ENCODE peak calls at places on chromosome 6, in six cellular contexts. G is upper lobe of left lung, Z is IMR-90, R is ovary, L is GM23248, U is hepatocyte. S is an unnamed sample. For H3K4me1, the result is how much of the 10 kb centered on the place peaks cover.

GRCh38 chr6:70166088-70166958 is 136.6 kb downstream of the COL9A1 start:
- DNase-seq in Z (peak), L (peak), G (peak), U (peak), R (no peak), S (no peak)

GRCh38 chr6:131954775-131955107 is 3.6 kb upstream of the CCN2 start:
- DNase-seq in G (peak), R (peak), Z (peak), U (peak), L (peak), S (peak)

GRCh38 chr6:137155830-137156229 is 17.6 kb downstream of the IL22RA2 start:
- DNase-seq in L (peak), U (no peak), Z (no peak), R (no peak), G (peak), S (no peak)

GRCh38 chr6:129513471-129513870 is 196.5 kb downstream of the ARHGAP18 start:
- DNase-seq in G (no peak), L (peak), R (no peak), Z (peak), U (no peak), S (no peak)

GRCh38 chr6:31933537-31933936 is 6.0 kb downstream of the C2 start:
- DNase-seq in R (no peak), L (no peak), G (no peak), Z (no peak), U (no peak), S (no peak)

GRCh38 chr6:150091466-150091865 is 22.5 kb upstream of the ULBP3 start:
- DNase-seq in R (no peak), L (peak), U (no peak), Z (no peak), G (no peak), S (no peak)

GRCh38 chr6:116500969-116501433 is 10.4 kb upstream of the CALHM5 start:
- DNase-seq in L (peak), R (no peak), Z (peak), G (no peak), U (peak), S (no peak)

GRCh38 chr6:5208039-5208438 is 52.7 kb downstream of the LYRM4 start:
- DNase-seq in L (peak), R (no peak), U (no peak), Z (peak), G (no peak), S (no peak)

GRCh38 chr6:20404641-20405032 is 3.0 kb downstream of the E2F3 start:
- DNase-seq in L (peak), G (peak), U (peak), Z (peak), R (no peak), S (peak)

GRCh38 chr6:153130515-153131036 is 506 bp downstream of the RGS17 start:
- DNase-seq in Z (no peak), U (peak), G (no peak), R (no peak), L (peak), S (peak)

GRCh38 chr6:17719323-17720041 is 12.8 kb upstream of the NUP153 start:
- DNase-seq in R (no peak), U (no peak), L (no peak), G (no peak), Z (no peak), S (no peak)

GRCh38 chr6:43149260-43149659 is 21.8 kb upstream of the SRF start:
- DNase-seq in Z (peak), L (peak), U (no peak), G (no peak), R (no peak), S (peak)

GRCh38 chr6:21505574-21505990 is 88.0 kb upstream of the SOX4 start:
- DNase-seq in G (no peak), L (no peak), Z (no peak), U (no peak), R (no peak), S (no peak)

GRCh38 chr6:159422041-159422984 is 253.1 kb downstream of the FNDC1 start:
- DNase-seq in R (no peak), Z (no peak), L (no peak), G (no peak), U (no peak), S (no peak)

GRCh38 chr6:169232507-169232931 is 21.1 kb downstream of the THBS2 start:
- DNase-seq in R (no peak), U (no peak), L (no peak), Z (no peak), G (no peak), S (no peak)

GRCh38 chr6:15441215-15441868 is 195.5 kb downstream of the JARID2 start:
- DNase-seq in G (no peak), R (peak), U (peak), L (peak), Z (peak), S (no peak)

GRCh38 chr6:125718109-125718508 is 31.3 kb upstream of the HEY2 start:
- DNase-seq in L (no peak), R (no peak), Z (no peak), U (no peak), G (no peak), S (peak)

GRCh38 chr6:152301021-152301805 is 335.9 kb downstream of the SYNE1 start:
- DNase-seq in G (no peak), U (no peak), Z (peak), R (no peak), L (no peak), S (no peak)

GRCh38 chr6:160733045-160733646 is 31.1 kb downstream of the PLG start:
- DNase-seq in Z (peak), L (peak), U (peak), G (no peak), R (peak), S (peak)

GRCh38 chr6:22557007-22557406 is 12.4 kb upstream of the HDGFL1 start:
- DNase-seq in L (no peak), R (no peak), G (no peak), Z (no peak), U (no peak), S (no peak)

GRCh38 chr6:158029668-158030230 is 48.1 kb downstream of the SYNJ2 start:
- DNase-seq in G (peak), U (peak), R (no peak), Z (no peak), L (no peak), S (no peak)

GRCh38 chr6:85298553-85298952 is 151.3 kb upstream of the NT5E start:
- DNase-seq in G (no peak), U (no peak), Z (no peak), L (no peak), R (no peak), S (no peak)

GRCh38 chr6:167296293-167296690 is 5.2 kb downstream of the UNC93A start:
- DNase-seq in U (no peak), G (no peak), Z (no peak), L (no peak), R (no peak), S (peak)

GRCh38 chr6:73694711-73695411 is 1.1 kb upstream of the CD109 start:
- DNase-seq in R (no peak), Z (peak), G (no peak), L (peak), U (no peak), S (peak)

GRCh38 chr6:18997375-18997826 is 610.3 kb downstream of the RNF144B start:
- DNase-seq in U (peak), L (peak), Z (peak), R (no peak), G (no peak), S (peak)

GRCh38 chr6:19804362-19805145 is 32.6 kb upstream of the ID4 start:
- DNase-seq in Z (peak), U (peak), R (peak), G (peak), L (peak), S (peak)

GRCh38 chr6:1372690-1373089 is 16.7 kb upstream of the FOXF2 start:
- DNase-seq in U (no peak), L (no peak), R (no peak), Z (no peak), G (no peak), S (no peak)

GRCh38 chr6:169960531-169960890 is 209.1 kb downstream of the ERMARD start:
- DNase-seq in U (no peak), G (peak), Z (no peak), R (no peak), L (no peak), S (peak)

GRCh38 chr6:162620067-162620466 is 107.5 kb downstream of the PRKN start:
- DNase-seq in R (no peak), Z (no peak), U (no peak), L (no peak), G (no peak), S (no peak)

GRCh38 chr6:48736486-48737206 is 625.6 kb upstream of the PTCHD4 start:
- DNase-seq in U (no peak), Z (peak), R (no peak), G (no peak), L (peak), S (peak)

GRCh38 chr6:26017567-26017966 is 55.0 kb downstream of the TRIM38 start:
- DNase-seq in U (no peak), G (peak), Z (peak), L (peak), R (peak), S (peak)

GRCh38 chr6:165159459-165159858 is 149.9 kb downstream of the C6orf118 start:
- DNase-seq in L (no peak), U (no peak), G (no peak), R (no peak), Z (no peak), S (peak)

GRCh38 chr6:21559238-21559637 is 34.3 kb upstream of the SOX4 start:
- DNase-seq in G (no peak), L (no peak), Z (no peak), R (no peak), U (no peak), S (no peak)

GRCh38 chr6:134746125-134746524 is 203.8 kb downstream of the ALDH8A1 start:
- DNase-seq in L (no peak), R (no peak), U (no peak), Z (no peak), G (no peak), S (no peak)

GRCh38 chr6:94269256-94269655 is 849.9 kb upstream of the EPHA7 start:
- DNase-seq in L (no peak), G (no peak), R (no peak), Z (no peak), U (no peak), S (no peak)

GRCh38 chr6:43823879-43824740 is 54.1 kb downstream of the VEGFA start:
- DNase-seq in L (no peak), U (peak), Z (no peak), R (no peak), G (peak), S (no peak)

GRCh38 chr6:4682431-4683159 is 93.6 kb upstream of the CDYL start:
- DNase-seq in G (no peak), Z (no peak), R (no peak), U (no peak), L (no peak), S (no peak)

GRCh38 chr6:77740380-77740779 is 87.5 kb downstream of the MEI4 start:
- DNase-seq in L (peak), R (no peak), Z (peak), G (no peak), U (peak), S (peak)

GRCh38 chr6:41702771-41703494 is 32.5 kb downstream of the TFEB start:
- DNase-seq in Z (no peak), R (no peak), G (no peak), U (no peak), L (no peak), S (no peak)

GRCh38 chr6:41699063-41699462 is 36.3 kb downstream of the TFEB start:
- DNase-seq in U (no peak), R (no peak), G (no peak), L (no peak), Z (no peak), S (no peak)

GRCh38 chr6:41702089-41702745 is 33.2 kb downstream of the TFEB start:
- DNase-seq in L (no peak), R (no peak), U (no peak), G (no peak), Z (no peak), S (no peak)

GRCh38 chr6:41698350-41698781 is 37.0 kb downstream of the TFEB start:
- DNase-seq in U (no peak), R (no peak), L (peak), G (no peak), Z (peak), S (peak)

GRCh38 chr6:41700577-41701347 is 34.6 kb downstream of the TFEB start:
- DNase-seq in G (no peak), U (no peak), L (no peak), Z (no peak), R (no peak), S (no peak)
- H3K4me1 ChIP-seq in G (under half), U (under half), L (under half), Z (under half), R (under half), S (under half)

GRCh38 chr6:53056273-53056672 is 8.9 kb upstream of the FBXO9 start:
- DNase-seq in R (no peak), Z (no peak), G (no peak), U (no peak), L (no peak), S (no peak)

GRCh38 chr6:53062369-53062639 is 2.9 kb upstream of the FBXO9 start:
- DNase-seq in R (no peak), L (no peak), Z (no peak), U (no peak), G (no peak), S (no peak)

GRCh38 chr6:53059648-53060589 is 5.3 kb upstream of the FBXO9 start:
- DNase-seq in L (peak), G (no peak), Z (no peak), R (no peak), U (no peak), S (peak)

GRCh38 chr6:53055873-53056272 is 9.3 kb upstream of the FBXO9 start:
- DNase-seq in Z (no peak), R (no peak), L (no peak), G (no peak), U (peak), S (no peak)

GRCh38 chr6:53058388-53058890 is 6.8 kb upstream of the FBXO9 start:
- DNase-seq in R (no peak), Z (no peak), U (no peak), L (no peak), G (no peak), S (no peak)
- H3K4me3 ChIP-seq in R (no peak), Z (no peak), U (no peak), L (no peak), G (no peak), S (no peak)

GRCh38 chr6:91751496-91751895 is 1164.6 kb upstream of the MAP3K7 start:
- DNase-seq in L (no peak), Z (no peak), G (no peak), R (no peak), U (no peak), S (no peak)

DNA sequence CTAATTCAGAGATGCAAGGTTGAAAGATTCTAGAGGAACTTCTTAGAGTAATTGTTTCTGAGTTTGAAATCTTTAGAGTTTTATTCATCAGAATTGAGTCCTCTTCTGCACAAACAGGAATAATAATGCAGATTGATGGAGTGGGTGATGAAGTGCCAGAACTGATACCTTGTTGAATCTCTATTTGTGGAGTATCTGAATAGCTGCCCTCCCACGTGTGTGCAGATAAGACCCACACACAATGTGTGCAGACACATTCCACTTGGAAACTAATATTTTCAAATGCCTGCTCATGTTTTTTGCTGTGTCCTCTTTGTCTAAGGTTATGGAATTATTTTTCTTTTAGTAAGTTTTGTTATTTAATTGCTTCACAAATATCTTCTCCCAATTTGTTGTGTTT is 1167.8 kb upstream of the MAP3K7 start:
- DNase-seq in Z (no peak), G (no peak), L (no peak), R (no peak), U (no peak), S (no peak)
- H3K4me1 ChIP-seq in Z (under half), G (under half), L (under half), R (under half), U (under half), S (under half)

DNA sequence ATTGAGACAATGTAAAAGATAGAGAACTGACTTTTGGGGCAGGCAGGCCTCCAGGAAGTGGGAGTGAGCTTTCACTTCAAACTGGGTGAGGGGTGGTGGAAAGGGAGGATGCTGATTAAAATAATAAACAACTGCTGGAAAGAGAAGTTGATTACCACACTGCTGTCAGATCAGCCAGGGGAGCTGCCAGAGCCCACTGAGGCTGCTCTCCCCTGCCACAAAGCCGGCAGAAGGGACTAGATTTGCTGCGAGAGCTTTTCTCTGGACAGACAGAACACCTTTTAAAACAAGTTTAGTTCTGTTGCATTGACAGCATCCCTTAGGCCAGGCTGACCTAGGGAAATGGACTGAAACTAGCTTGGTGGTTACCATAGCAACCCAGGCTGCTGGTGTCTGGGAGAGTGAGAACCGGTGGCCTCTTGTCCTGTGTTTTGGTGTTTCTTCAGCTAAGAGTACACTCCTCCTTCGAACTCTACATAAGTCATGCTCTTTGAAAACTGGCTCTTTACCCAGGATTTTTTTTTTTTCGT is 374.1 kb downstream of the UTRN start:
- DNase-seq in Z (peak), U (peak), G (peak), R (peak), L (peak), S (peak)
- H3K4me3 ChIP-seq in Z (no peak), U (no peak), G (no peak), R (no peak), L (no peak), S (no peak)

GRCh38 chr6:35023091-35023490 is 118.0 kb downstream of the TCP11 start:
- DNase-seq in Z (no peak), U (no peak), G (no peak), L (no peak), R (no peak), S (no peak)
- H3K4me1 ChIP-seq in Z (under half), U (under half), G (half or more), L (under half), R (under half), S (under half)

GRCh38 chr6:128478230-128479047 is 42.0 kb downstream of the PTPRK start:
- DNase-seq in G (no peak), R (no peak), Z (no peak), U (no peak), L (peak), S (no peak)

GRCh38 chr6:128479991-128480390 is 40.4 kb downstream of the PTPRK start:
- DNase-seq in Z (no peak), G (no peak), U (no peak), L (no peak), R (no peak), S (no peak)

GRCh38 chr6:128474933-128475332 is 45.5 kb downstream of the PTPRK start:
- DNase-seq in U (no peak), Z (no peak), G (no peak), L (no peak), R (no peak), S (no peak)

GRCh38 chr6:128482642-128483041 is 37.8 kb downstream of the PTPRK start:
- DNase-seq in L (no peak), U (no peak), Z (no peak), R (no peak), G (no peak), S (no peak)

GRCh38 chr6:128479048-128479666 is 41.2 kb downstream of the PTPRK start:
- DNase-seq in G (no peak), R (no peak), U (no peak), L (no peak), Z (no peak), S (no peak)
- H3K4me3 ChIP-seq in G (no peak), R (no peak), U (no peak), L (no peak), Z (no peak), S (no peak)

GRCh38 chr6:119328254-119328653 is 21.3 kb downstream of the MAN1A1 start:
- DNase-seq in R (no peak), G (no peak), Z (no peak), L (no peak), U (no peak), S (no peak)
- H3K4me1 ChIP-seq in R (under half), G (under half), Z (under half), L (under half), U (under half), S (under half)

GRCh38 chr6:45326698-45327417 is 1.3 kb upstream of the RUNX2 start:
- DNase-seq in G (no peak), R (no peak), Z (no peak), U (no peak), L (no peak), S (no peak)

GRCh38 chr6:45323656-45324224 is 4.4 kb upstream of the RUNX2 start:
- DNase-seq in R (no peak), U (no peak), G (no peak), Z (no peak), L (no peak), S (no peak)

GRCh38 chr6:45328523-45328922 is 393 bp downstream of the RUNX2 start:
- DNase-seq in R (no peak), Z (no peak), U (no peak), G (no peak), L (no peak), S (no peak)

DNA sequence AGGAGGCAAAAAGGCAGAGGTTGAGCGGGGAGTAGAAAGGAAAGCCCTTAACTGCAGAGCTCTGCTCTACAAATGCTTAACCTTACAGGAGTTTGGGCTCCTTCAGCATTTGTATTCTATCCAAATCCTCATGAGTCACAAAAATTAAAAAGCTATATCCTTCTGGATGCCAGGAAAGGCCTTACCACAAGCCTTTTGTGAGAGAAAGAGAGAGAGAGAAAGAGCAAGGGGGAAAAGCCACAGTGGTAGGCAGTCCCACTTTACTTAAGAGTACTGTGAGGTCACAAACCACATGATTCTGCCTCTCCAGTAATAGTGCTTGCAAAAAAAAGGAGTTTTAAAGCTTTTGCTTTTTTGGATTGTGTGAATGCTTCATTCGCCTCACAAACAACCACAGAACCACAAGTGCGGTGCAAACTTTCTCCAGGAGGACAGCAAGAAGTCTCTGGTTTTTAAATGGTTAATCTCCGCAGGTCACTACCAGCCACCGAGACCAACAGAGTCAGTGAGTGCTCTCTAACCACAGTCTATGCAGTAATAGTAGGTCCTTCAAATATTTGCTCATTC is at the start of gene RUNX2:
- DNase-seq in R (no peak), U (peak), Z (peak), L (peak), G (peak), S (no peak)
- H3K4me3 ChIP-seq in R (no peak), U (no peak), Z (no peak), L (peak), G (peak), S (peak)

DNA sequence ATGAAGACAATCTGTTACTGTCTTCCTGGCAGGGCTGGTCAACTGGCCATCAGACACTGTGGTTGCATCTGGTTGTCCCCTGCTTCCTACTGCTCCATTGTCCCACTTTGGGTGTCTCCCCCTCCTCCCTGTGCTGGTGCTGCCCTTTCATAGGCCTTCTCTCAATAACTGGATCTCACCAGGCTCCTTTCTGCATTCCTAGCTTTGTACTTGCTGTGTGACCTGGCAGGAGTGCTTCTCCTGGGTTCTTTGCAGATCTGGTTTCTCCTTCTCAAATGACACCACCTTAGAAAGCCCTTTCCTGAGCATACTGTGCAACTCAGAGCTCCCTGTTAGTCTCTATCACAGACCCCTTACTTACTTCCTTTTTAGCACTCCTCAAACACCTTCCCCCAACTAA is 223.0 kb downstream of the BCKDHB start:
- DNase-seq in U (no peak), Z (no peak), R (no peak), L (no peak), G (no peak), S (no peak)
- H3K4me1 ChIP-seq in U (under half), Z (under half), R (under half), L (under half), G (under half), S (under half)

S was measured in osteoblast.